ENCODE peak calls at places on chromosome 5, in four cellular contexts. One of them, this sample, is unnamed.
A peak's percentile ranks its signal among the peaks of the same experiment; 100 is the strongest.

GRCh38 chr5:54362434-54362833 is 52.1 kb upstream of the ARL15 start:
- DNase-seq in upper lobe of right lung: no peak
- DNase-seq in NCI-H774: no peak
- DNase-seq in HuH-7: no peak
- DNase-seq in this sample: no peak

GRCh38 chr5:1288439-1289335 is 6.2 kb downstream of the TERT start:
- DNase-seq in upper lobe of right lung: peak; percentile 49
- DNase-seq in HuH-7: no peak
- DNase-seq in NCI-H774: no peak
- DNase-seq in this sample: no peak

GRCh38 chr5:77850536-77851228 is 74.5 kb upstream of the TBCA start:
- DNase-seq in upper lobe of right lung: no peak
- DNase-seq in NCI-H774: no peak
- DNase-seq in HuH-7: no peak
- DNase-seq in this sample: no peak

GRCh38 chr5:93894471-93895354 is 153.3 kb upstream of the POU5F2 start:
- DNase-seq in NCI-H774: peak; percentile 31
- DNase-seq in HuH-7: no peak
- DNase-seq in upper lobe of right lung: no peak
- DNase-seq in this sample: peak; percentile 9

GRCh38 chr5:76820491-76820890 is 1.7 kb downstream of the F2RL1 start:
- DNase-seq in upper lobe of right lung: no peak
- DNase-seq in HuH-7: no peak
- DNase-seq in NCI-H774: no peak
- DNase-seq in this sample: no peak

GRCh38 chr5:60856059-60856458 is 12.0 kb upstream of the ELOVL7 start:
- DNase-seq in upper lobe of right lung: no peak
- DNase-seq in HuH-7: no peak
- DNase-seq in NCI-H774: no peak
- DNase-seq in this sample: no peak

GRCh38 chr5:91383956-91384300 is 811 bp upstream of the ARRDC3 start:
- DNase-seq in NCI-H774: no peak
- DNase-seq in HuH-7: no peak
- DNase-seq in upper lobe of right lung: no peak
- DNase-seq in this sample: no peak

GRCh38 chr5:171647043-171647899 is 138.3 kb upstream of the SMIM23 start:
- DNase-seq in upper lobe of right lung: no peak
- DNase-seq in NCI-H774: no peak
- DNase-seq in HuH-7: no peak
- DNase-seq in this sample: peak; percentile 77

GRCh38 chr5:150656191-150657132 is 4.6 kb upstream of the MYOZ3 start:
- DNase-seq in NCI-H774: peak; percentile 73
- DNase-seq in HuH-7: peak; percentile 87
- DNase-seq in upper lobe of right lung: peak; percentile 87
- DNase-seq in this sample: no peak

GRCh38 chr5:139841549-139841948 is 45.9 kb downstream of the PSD2 start:
- DNase-seq in NCI-H774: no peak
- DNase-seq in upper lobe of right lung: no peak
- DNase-seq in HuH-7: no peak
- DNase-seq in this sample: no peak

GRCh38 chr5:115461506-115462290 is 82.9 kb downstream of the FEM1C start:
- DNase-seq in upper lobe of right lung: no peak
- DNase-seq in NCI-H774: no peak
- DNase-seq in HuH-7: no peak
- DNase-seq in this sample: no peak

GRCh38 chr5:29054282-29054681 is 2015.9 kb upstream of the CDH9 start:
- DNase-seq in HuH-7: no peak
- DNase-seq in NCI-H774: no peak
- DNase-seq in upper lobe of right lung: no peak
- DNase-seq in this sample: no peak

GRCh38 chr5:85545129-85545528 is 1072.6 kb upstream of the COX7C start:
- DNase-seq in HuH-7: no peak
- DNase-seq in upper lobe of right lung: no peak
- DNase-seq in NCI-H774: no peak
- DNase-seq in this sample: no peak

GRCh38 chr5:76291305-76292077 is 111.6 kb upstream of the IQGAP2 start:
- DNase-seq in upper lobe of right lung: no peak
- DNase-seq in HuH-7: no peak
- DNase-seq in NCI-H774: no peak
- DNase-seq in this sample: no peak

GRCh38 chr5:178160176-178160575 is 6.5 kb upstream of the NHP2 start:
- DNase-seq in upper lobe of right lung: no peak
- DNase-seq in NCI-H774: no peak
- DNase-seq in HuH-7: no peak
- DNase-seq in this sample: peak; percentile 2

GRCh38 chr5:54090495-54091084 is 219.8 kb downstream of the ARL15 start:
- DNase-seq in upper lobe of right lung: no peak
- DNase-seq in NCI-H774: no peak
- DNase-seq in HuH-7: no peak
- DNase-seq in this sample: peak; percentile 79

GRCh38 chr5:75234251-75234650 is 2.4 kb downstream of the ANKRD31 start:
- DNase-seq in NCI-H774: no peak
- DNase-seq in HuH-7: no peak
- DNase-seq in upper lobe of right lung: no peak
- DNase-seq in this sample: no peak

GRCh38 chr5:180486636-180487149 is 7.5 kb upstream of the CNOT6 start:
- DNase-seq in NCI-H774: no peak
- DNase-seq in upper lobe of right lung: peak; percentile 20
- DNase-seq in HuH-7: no peak
- DNase-seq in this sample: no peak

GRCh38 chr5:126769703-126770102 is 7.2 kb upstream of the LMNB1 start:
- DNase-seq in upper lobe of right lung: no peak
- DNase-seq in NCI-H774: no peak
- DNase-seq in HuH-7: no peak
- DNase-seq in this sample: no peak

GRCh38 chr5:60958712-60959111 is 13.7 kb downstream of the NDUFAF2 start:
- DNase-seq in upper lobe of right lung: no peak
- DNase-seq in NCI-H774: no peak
- DNase-seq in HuH-7: no peak
- DNase-seq in this sample: no peak

GRCh38 chr5:103232393-103232999 is 26.1 kb upstream of the MACIR start:
- DNase-seq in HuH-7: peak; percentile 18
- DNase-seq in NCI-H774: no peak
- DNase-seq in upper lobe of right lung: no peak
- DNase-seq in this sample: peak; percentile 38

GRCh38 chr5:139806726-139807646 is 11.4 kb downstream of the PSD2 start:
- DNase-seq in upper lobe of right lung: peak; percentile 47
- DNase-seq in NCI-H774: no peak
- DNase-seq in HuH-7: no peak
- DNase-seq in this sample: no peak

GRCh38 chr5:132479073-132479811 is 11.3 kb downstream of the IRF1 start:
- DNase-seq in HuH-7: no peak
- DNase-seq in NCI-H774: no peak
- DNase-seq in upper lobe of right lung: no peak
- DNase-seq in this sample: no peak

GRCh38 chr5:172403191-172403794 is 51.0 kb downstream of the SH3PXD2B start:
- DNase-seq in upper lobe of right lung: no peak
- DNase-seq in NCI-H774: no peak
- DNase-seq in HuH-7: no peak
- DNase-seq in this sample: no peak

GRCh38 chr5:166499452-166500240 is 1791.8 kb upstream of the WWC1 start:
- DNase-seq in upper lobe of right lung: no peak
- DNase-seq in HuH-7: no peak
- DNase-seq in NCI-H774: no peak
- DNase-seq in this sample: peak; percentile 38

GRCh38 chr5:180637962-180638680 is 11.3 kb downstream of the FLT4 start:
- DNase-seq in HuH-7: no peak
- DNase-seq in upper lobe of right lung: peak; percentile 48
- DNase-seq in NCI-H774: no peak
- DNase-seq in this sample: no peak

GRCh38 chr5:84303315-84303714 is 81.4 kb downstream of the EDIL3 start:
- DNase-seq in HuH-7: no peak
- DNase-seq in NCI-H774: no peak
- DNase-seq in upper lobe of right lung: no peak
- DNase-seq in this sample: no peak

GRCh38 chr5:5483880-5484595 is 61.6 kb downstream of the ICE1 start:
- DNase-seq in NCI-H774: no peak
- DNase-seq in upper lobe of right lung: no peak
- DNase-seq in HuH-7: no peak
- DNase-seq in this sample: no peak

GRCh38 chr5:20601678-20602100 is 613.7 kb upstream of the CDH18 start:
- DNase-seq in upper lobe of right lung: no peak
- DNase-seq in NCI-H774: no peak
- DNase-seq in HuH-7: no peak
- DNase-seq in this sample: peak; percentile 95

GRCh38 chr5:122845253-122846050 is at the start of gene SNX24:
- DNase-seq in upper lobe of right lung: peak; percentile 94
- DNase-seq in HuH-7: peak; percentile 71
- DNase-seq in NCI-H774: peak; percentile 76
- DNase-seq in this sample: peak; percentile 60

GRCh38 chr5:169099801-169100734 is 200.9 kb downstream of the SLIT3 start:
- DNase-seq in NCI-H774: no peak
- DNase-seq in HuH-7: no peak
- DNase-seq in upper lobe of right lung: no peak
- DNase-seq in this sample: peak; percentile 27

GRCh38 chr5:11482011-11482410 is 422.2 kb downstream of the CTNND2 start:
- DNase-seq in HuH-7: no peak
- DNase-seq in NCI-H774: no peak
- DNase-seq in upper lobe of right lung: no peak
- DNase-seq in this sample: no peak

GRCh38 chr5:133756756-133757155 is 144.4 kb upstream of the FSTL4 start:
- DNase-seq in upper lobe of right lung: no peak
- DNase-seq in HuH-7: no peak
- DNase-seq in NCI-H774: no peak
- DNase-seq in this sample: no peak